ENCODE peak calls at places on chromosomes 3 and 15, in five cellular contexts. I, W, V, K and X are unnamed samples.

GRCh38 chr15:83206387-83206970 is 1.1 kb downstream of the HDGFL3 start:
- DNase-seq in I (peak), W (no peak), V (no peak), K (peak), X (no peak)

GRCh38 chr3:158991146-158991705 is 189.4 kb downstream of the MFSD1 start:
- DNase-seq in I (peak), W (no peak), V (no peak), K (no peak), X (no peak)

GRCh38 chr3:34508732-34509131 is 710.3 kb downstream of the PDCD6IP start:
- DNase-seq in I (no peak), W (no peak), V (no peak), K (no peak), X (no peak)

GRCh38 chr3:170222647-170223541 is 670 bp downstream of the PRKCI start:
- DNase-seq in I (peak), W (peak), V (no peak), K (peak), X (no peak)

GRCh38 chr3:134846943-134847342 is 51.9 kb downstream of the EPHB1 start:
- DNase-seq in I (no peak), W (no peak), V (no peak), K (no peak), X (no peak)

GRCh38 chr3:38627956-38628355 is 21.5 kb downstream of the SCN5A start:
- DNase-seq in I (no peak), W (peak), V (no peak), K (peak), X (no peak)

GRCh38 chr3:48137425-48137999 is 50.7 kb downstream of the CDC25A start:
- DNase-seq in I (no peak), W (no peak), V (no peak), K (no peak), X (no peak)

GRCh38 chr3:4752201-4753072 is 226.8 kb upstream of the BHLHE40 start:
- DNase-seq in I (peak), W (no peak), V (no peak), K (no peak), X (no peak)

GRCh38 chr3:183490211-183490601 is 61.8 kb upstream of the MCF2L2 start:
- DNase-seq in I (no peak), W (no peak), V (no peak), K (no peak), X (no peak)

GRCh38 chr3:188270423-188270972 is 116.5 kb downstream of the LPP start:
- DNase-seq in I (no peak), W (no peak), V (no peak), K (no peak), X (no peak)

GRCh38 chr3:62323241-62323640 is 50.1 kb downstream of the FEZF2 start:
- DNase-seq in I (no peak), W (no peak), V (no peak), K (no peak), X (no peak)

GRCh38 chr15:70501121-70501727 is 262.1 kb downstream of the UACA start:
- DNase-seq in I (no peak), W (no peak), V (no peak), K (no peak), X (no peak)

GRCh38 chr3:183081459-183082183 is 17.7 kb downstream of the MCCC1 start:
- DNase-seq in I (no peak), W (no peak), V (no peak), K (no peak), X (no peak)

GRCh38 chr3:52530918-52531635 is 2.6 kb downstream of the NT5DC2 start:
- DNase-seq in I (no peak), W (no peak), V (peak), K (no peak), X (no peak)

GRCh38 chr3:63855333-63855940 is 8.2 kb downstream of the THOC7 start:
- DNase-seq in I (no peak), W (no peak), V (no peak), K (no peak), X (no peak)

GRCh38 chr3:24264748-24265158 is 229.9 kb downstream of the THRB start:
- DNase-seq in I (peak), W (no peak), V (no peak), K (peak), X (peak)

GRCh38 chr3:112010631-112011030 is 11.9 kb downstream of the TAGLN3 start:
- DNase-seq in I (no peak), W (no peak), V (no peak), K (no peak), X (no peak)